ENCODE peak calls at places on chromosomes 16 and 17, in ten cellular contexts. R is DND-41, J is AG04449, Z is right atrium auricular region, P is heart left ventricle, F is HFF-Myc, H is uterus, E is kidney epithelial cell, S is IMR-90, G is mammary epithelial cell. D is an unnamed sample.

GRCh38 chr16:66515543-66516171 is 34.3 kb downstream of the TK2 start:
- DNase-seq in R (peak; percentile 48), J (no peak), Z (no peak), P (no peak), F (no peak), H (no peak), E (no peak), S (peak; percentile 37), G (no peak), D (peak; percentile 92)

GRCh38 chr17:77865109-77865611 is 93.3 kb upstream of the TNRC6C start:
- DNase-seq in R (no peak), J (no peak), Z (peak; percentile 72), P (peak; percentile 62), F (no peak), H (peak; percentile 51), E (no peak), S (no peak), G (no peak), D (no peak)

GRCh38 chr16:49504626-49505025 is 131.0 kb downstream of the C16orf78 start:
- DNase-seq in R (no peak), J (no peak), Z (no peak), P (no peak), F (no peak), H (no peak), E (no peak), S (no peak), G (no peak), D (no peak)

GRCh38 chr17:28737770-28738679 is 5.8 kb upstream of the TRAF4 start:
- DNase-seq in R (no peak), J (no peak), Z (no peak), P (peak; percentile 23), F (no peak), H (no peak), E (no peak), S (no peak), G (no peak), D (no peak)

GRCh38 chr16:26987631-26988030 is 79.1 kb upstream of the C16orf82 start:
- DNase-seq in R (no peak), J (no peak), Z (no peak), P (no peak), F (peak; percentile 43), H (no peak), E (peak; percentile 67), S (peak; percentile 94), G (no peak), D (peak; percentile 67)

GRCh38 chr17:69486779-69487637 is 72.5 kb downstream of the MAP2K6 start:
- DNase-seq in R (no peak), J (no peak), Z (no peak), P (no peak), F (no peak), H (no peak), E (no peak), S (no peak), G (no peak), D (no peak)

GRCh38 chr17:47996201-47996600 is 25.3 kb downstream of the CDK5RAP3 start:
- DNase-seq in R (no peak), J (no peak), Z (no peak), P (no peak), F (no peak), H (no peak), E (no peak), S (no peak), G (no peak), D (no peak)

GRCh38 chr16:53285236-53285635 is 149.0 kb upstream of the RBL2 start:
- DNase-seq in R (no peak), J (no peak), Z (no peak), P (no peak), F (no peak), H (no peak), E (no peak), S (no peak), G (no peak), D (no peak)

GRCh38 chr16:70579248-70579647 is 55.6 kb downstream of the SF3B3 start:
- DNase-seq in R (no peak), J (no peak), Z (no peak), P (no peak), F (no peak), H (no peak), E (no peak), S (no peak), G (no peak), D (no peak)

GRCh38 chr16:70582280-70582978 is 58.8 kb downstream of the SF3B3 start:
- DNase-seq in R (no peak), J (no peak), Z (no peak), P (no peak), F (no peak), H (no peak), E (no peak), S (no peak), G (no peak), D (no peak)

GRCh38 chr16:70578035-70578434 is 54.4 kb downstream of the SF3B3 start:
- DNase-seq in R (no peak), J (no peak), Z (no peak), P (no peak), F (no peak), H (no peak), E (no peak), S (no peak), G (no peak), D (no peak)

GRCh38 chr16:70577256-70577698 is 53.7 kb downstream of the SF3B3 start:
- DNase-seq in R (no peak), J (no peak), Z (no peak), P (no peak), F (no peak), H (no peak), E (peak; percentile 50), S (peak; percentile 70), G (peak; percentile 82), D (peak; percentile 44)

GRCh38 chr16:70579648-70580630 is 56.3 kb downstream of the SF3B3 start:
- DNase-seq in R (no peak), J (no peak), Z (no peak), P (peak; percentile 43), F (no peak), H (peak; percentile 73), E (no peak), S (no peak), G (no peak), D (no peak)
- H3K4me3 ChIP-seq in R (no peak overlapping the region), J (no peak overlapping the region), Z (no peak overlapping the region), P (peak overlapping the region; percentile 35), F (no peak overlapping the region), H (no peak overlapping the region), E (no peak overlapping the region), S (no peak overlapping the region), G (no peak overlapping the region), D (no peak overlapping the region)

DNA sequence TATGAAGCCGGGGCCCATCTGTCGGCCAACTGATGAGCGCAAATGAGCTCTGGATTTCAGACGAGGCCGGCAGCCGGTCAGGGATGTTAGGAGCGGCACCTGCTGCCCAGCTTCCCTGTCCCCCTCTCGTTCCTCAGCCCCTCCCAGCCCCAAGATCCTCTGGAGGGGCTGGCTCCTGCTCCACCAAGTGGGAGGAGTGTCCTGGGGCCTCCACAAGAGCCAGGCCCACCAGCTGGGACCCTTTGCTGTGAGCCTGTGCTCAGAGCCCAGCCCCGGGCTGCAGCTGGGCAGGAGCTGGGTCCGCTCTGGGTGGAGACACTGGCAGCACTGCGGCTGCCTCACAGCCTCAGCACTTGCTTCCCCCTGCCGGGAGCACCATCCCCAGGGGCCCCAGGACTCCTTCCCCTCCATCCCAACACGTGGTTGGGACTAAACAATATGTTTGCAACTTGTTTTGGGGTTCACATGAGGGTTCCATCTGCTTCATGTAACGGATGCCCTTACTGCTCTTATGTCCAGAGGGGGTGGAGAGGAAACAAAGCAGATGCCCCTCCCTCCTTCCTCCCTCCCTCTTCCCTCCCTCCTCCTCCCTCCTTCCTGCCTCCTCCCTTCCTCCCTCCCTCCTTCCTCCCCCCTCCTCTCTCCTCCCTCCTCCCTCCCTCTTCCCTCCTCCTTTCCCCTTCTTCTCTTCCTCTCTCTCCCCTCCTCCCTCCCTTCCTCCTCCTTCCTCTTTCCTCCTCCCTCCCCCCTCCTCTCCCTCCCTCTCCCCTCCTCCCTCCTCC is 16.2 kb upstream of the CBFA2T3 start:
- DNase-seq in R (peak; percentile 68), J (no peak), Z (no peak), P (no peak), F (no peak), H (no peak), E (no peak), S (no peak), G (no peak), D (no peak)
- H3K4me3 ChIP-seq in R (no peak overlapping the region), J (no peak overlapping the region), Z (no peak overlapping the region), P (no peak overlapping the region), F (no peak overlapping the region), H (no peak overlapping the region), E (no peak overlapping the region), S (no peak overlapping the region), G (no peak overlapping the region), D (no peak overlapping the region)

DNA sequence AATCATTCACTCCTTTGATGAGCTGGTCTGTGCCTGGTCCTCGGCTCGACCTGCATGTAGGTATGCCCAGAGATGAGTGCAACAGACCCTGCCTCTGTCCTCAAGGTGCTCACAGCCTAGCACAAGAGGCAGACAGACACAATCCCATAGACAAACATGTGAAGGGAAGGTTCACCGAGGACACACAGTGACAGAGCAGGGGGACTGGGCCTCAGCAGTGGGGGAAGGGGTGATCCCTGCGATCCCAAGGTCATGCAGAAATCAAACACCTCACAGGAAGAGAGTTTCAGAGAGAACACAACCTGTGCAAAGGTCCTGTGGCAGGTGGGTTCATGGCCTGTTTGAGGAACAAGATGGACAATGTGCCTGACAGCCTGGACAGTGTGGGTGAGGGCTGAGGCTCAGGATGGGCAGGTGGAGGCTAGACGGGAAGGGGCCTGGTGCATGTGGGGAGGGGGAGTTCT is 4.2 kb upstream of the VASN start:
- DNase-seq in R (no peak), J (no peak), Z (no peak), P (no peak), F (no peak), H (no peak), E (no peak), S (no peak), G (no peak), D (no peak)
- H3K4me3 ChIP-seq in R (no peak overlapping the region), J (no peak overlapping the region), Z (no peak overlapping the region), P (no peak overlapping the region), F (no peak overlapping the region), H (no peak overlapping the region), E (no peak overlapping the region), S (no peak overlapping the region), G (no peak overlapping the region), D (no peak overlapping the region)

GRCh38 chr17:41008811-41009210 is at the start of gene KRTAP3-1:
- DNase-seq in R (no peak), J (no peak), Z (no peak), P (no peak), F (no peak), H (no peak), E (no peak), S (no peak), G (no peak), D (no peak)

GRCh38 chr17:41009301-41009760 is 403 bp upstream of the KRTAP3-1 start:
- DNase-seq in R (no peak), J (no peak), Z (no peak), P (no peak), F (no peak), H (no peak), E (no peak), S (no peak), G (no peak), D (no peak)

GRCh38 chr17:41010421-41010820 is 1.5 kb upstream of the KRTAP3-1 start:
- DNase-seq in R (no peak), J (no peak), Z (no peak), P (no peak), F (no peak), H (no peak), E (no peak), S (no peak), G (no peak), D (no peak)

GRCh38 chr17:41013181-41013580 is 4.3 kb upstream of the KRTAP3-1 start:
- DNase-seq in R (no peak), J (no peak), Z (no peak), P (no peak), F (peak; percentile 92), H (no peak), E (no peak), S (no peak), G (peak; percentile 16), D (no peak)

GRCh38 chr17:41009936-41010335 is 1.0 kb upstream of the KRTAP3-1 start:
- DNase-seq in R (no peak), J (no peak), Z (no peak), P (no peak), F (no peak), H (no peak), E (no peak), S (no peak), G (no peak), D (no peak)
- H3K4me3 ChIP-seq in R (no peak overlapping the region), J (no peak overlapping the region), Z (no peak overlapping the region), P (no peak overlapping the region), F (no peak overlapping the region), H (no peak overlapping the region), E (no peak overlapping the region), S (no peak overlapping the region), G (no peak overlapping the region), D (no peak overlapping the region)

D was measured in SJSA1.